ENCODE peak calls at places on chromosome 17, in five cellular contexts. M is HepG2, G is right lobe of liver, N is body of pancreas, T is thyroid gland. L is an unnamed sample.

GRCh38 chr17:81868674-81869220 is 2.4 kb downstream of the ARHGDIA start:
- DNase-seq in G (peak; percentile 73), T (peak; percentile 28), M (peak; percentile 59), N (peak; percentile 68), L (peak; percentile 61)

GRCh38 chr17:42233148-42233547 is 38.9 kb upstream of the GHDC start:
- DNase-seq in N (no peak), G (no peak), T (no peak), M (no peak), L (no peak)

GRCh38 chr17:51778842-51779241 is 379.7 kb downstream of the CA10 start:
- DNase-seq in N (no peak), G (no peak), T (no peak), M (no peak), L (no peak)

GRCh38 chr17:66915204-66915611 is 49.3 kb upstream of the CACNG4 start:
- DNase-seq in G (no peak), T (no peak), M (peak; percentile 21), N (peak; percentile 65), L (no peak)

GRCh38 chr17:45228121-45228941 is 6.6 kb downstream of the FMNL1 start:
- DNase-seq in N (peak; percentile 77), G (no peak), M (no peak), T (no peak), L (no peak)

GRCh38 chr17:31095239-31096105 is 695 bp downstream of the NF1 start:
- DNase-seq in M (peak; percentile 7), T (peak; percentile 82), N (peak; percentile 59), G (peak; percentile 72), L (peak; percentile 65)

GRCh38 chr17:13074026-13074425 is 56.2 kb upstream of the ELAC2 start:
- DNase-seq in N (no peak), M (no peak), T (no peak), G (no peak), L (no peak)

GRCh38 chr17:66900126-66901010 is 64.1 kb upstream of the CACNG4 start:
- DNase-seq in N (no peak), T (no peak), M (peak; percentile 33), G (no peak), L (no peak)

GRCh38 chr17:68199837-68200688 is 47.8 kb upstream of the AMZ2 start:
- DNase-seq in G (no peak), T (no peak), M (no peak), N (peak; percentile 33), L (peak; percentile 49)

GRCh38 chr17:72392056-72393010 is 271.5 kb downstream of the SOX9 start:
- DNase-seq in N (no peak), G (no peak), M (no peak), T (peak; percentile 97), L (no peak)

GRCh38 chr17:77943971-77944370 is 14.5 kb upstream of the TNRC6C start:
- DNase-seq in G (no peak), T (no peak), N (no peak), M (no peak), L (no peak)

GRCh38 chr17:58324409-58325288 is 3.9 kb downstream of the TSPOAP1 start:
- DNase-seq in T (peak; percentile 69), M (no peak), N (peak; percentile 75), G (peak; percentile 62), L (no peak)

GRCh38 chr17:4709794-4710692 is at the start of gene ARRB2:
- DNase-seq in N (peak; percentile 98), T (peak; percentile 99), M (peak; percentile 97), G (peak; percentile 99), L (peak; percentile 98)

GRCh38 chr17:71494045-71494444 is 626.8 kb upstream of the SOX9 start:
- DNase-seq in N (no peak), M (no peak), T (no peak), G (no peak), L (no peak)

GRCh38 chr17:83201206-83202001 is 122.0 kb downstream of the METRNL start:
- DNase-seq in G (peak; percentile 46), M (no peak), T (peak; percentile 0), N (peak; percentile 2), L (no peak)

GRCh38 chr17:13140750-13141149 is 122.9 kb upstream of the ELAC2 start:
- DNase-seq in T (no peak), M (no peak), N (no peak), G (no peak), L (no peak)

GRCh38 chr17:82615084-82616020 is 32.9 kb downstream of the WDR45B start:
- DNase-seq in N (no peak), G (no peak), T (no peak), M (peak; percentile 27), L (no peak)

GRCh38 chr17:36612323-36612722 is 10.9 kb downstream of the MRM1 start:
- DNase-seq in T (no peak), M (no peak), N (no peak), G (no peak), L (no peak)

GRCh38 chr17:19306160-19307111 is 56.1 kb downstream of the B9D1 start:
- DNase-seq in M (peak; percentile 67), G (no peak), T (no peak), N (no peak), L (no peak)

GRCh38 chr17:11928436-11928835 is 68.8 kb downstream of the ZNF18 start:
- DNase-seq in G (no peak), N (no peak), T (no peak), M (peak; percentile 54), L (no peak)

GRCh38 chr17:75345514-75346167 is 56.4 kb upstream of the SLC25A19 start:
- DNase-seq in M (no peak), N (no peak), G (no peak), T (no peak), L (no peak)

GRCh38 chr17:80287806-80288579 is 27.3 kb downstream of the RNF213 start:
- DNase-seq in N (no peak), M (no peak), T (no peak), G (peak; percentile 48), L (no peak)
- H3K36me3 ChIP-seq in N (peaks cover 25% of the 10 kb centered on the region), M (peaks cover 39% of the 10 kb centered on the region), T (peaks cover 54% of the 10 kb centered on the region), G (peaks cover 49% of the 10 kb centered on the region), L (no peaks in the 10 kb centered on the region)

GRCh38 chr17:422196-422930 is 69.8 kb upstream of the RPH3AL start:
- DNase-seq in M (no peak), G (no peak), N (no peak), T (no peak), L (no peak)
- TF ChIP-seq POLR2A in M (no peak), G (no peak), N (no peak), T (no peak), L (no peak)

GRCh38 chr17:64502021-64502420 is 4.1 kb downstream of the DDX5 start:
- DNase-seq in N (no peak), T (no peak), G (no peak), M (no peak), L (no peak)

GRCh38 chr17:64503341-64503740 is 2.7 kb downstream of the DDX5 start:
- DNase-seq in M (no peak), G (no peak), N (no peak), T (no peak), L (no peak)

GRCh38 chr17:64503821-64504768 is 2.0 kb downstream of the DDX5 start:
- DNase-seq in N (no peak), T (no peak), M (no peak), G (no peak), L (no peak)

GRCh38 chr17:64500923-64501765 is 4.3 kb upstream of the POLG2 start:
- DNase-seq in T (no peak), G (no peak), M (no peak), N (no peak), L (no peak)

DNA sequence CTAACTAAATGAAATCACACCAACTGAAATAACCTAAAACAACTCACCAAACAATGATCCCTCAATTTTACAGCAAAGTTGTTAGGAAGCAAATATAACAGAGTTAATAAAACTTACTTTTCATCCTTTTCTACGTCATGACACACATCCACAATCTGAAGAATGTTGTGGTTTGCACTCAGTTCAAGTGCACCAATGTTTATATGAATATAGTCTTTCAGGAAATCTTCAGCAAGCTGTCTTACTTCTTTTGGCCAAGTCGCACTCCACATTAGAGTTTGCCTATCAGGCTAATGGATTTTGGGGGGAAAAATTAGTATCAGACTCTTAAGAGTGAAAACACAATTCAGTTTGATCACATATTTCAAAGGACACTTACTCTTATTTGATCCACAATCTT is 3.3 kb downstream of the DDX5 start:
- DNase-seq in M (no peak), T (no peak), N (no peak), G (no peak), L (no peak)
- H3K36me3 ChIP-seq in M (peaks cover 56% of the 10 kb centered on the region), T (peaks cover 67% of the 10 kb centered on the region), N (peaks cover 41% of the 10 kb centered on the region), G (peaks cover 67% of the 10 kb centered on the region), L (no peaks in the 10 kb centered on the region)

DNA sequence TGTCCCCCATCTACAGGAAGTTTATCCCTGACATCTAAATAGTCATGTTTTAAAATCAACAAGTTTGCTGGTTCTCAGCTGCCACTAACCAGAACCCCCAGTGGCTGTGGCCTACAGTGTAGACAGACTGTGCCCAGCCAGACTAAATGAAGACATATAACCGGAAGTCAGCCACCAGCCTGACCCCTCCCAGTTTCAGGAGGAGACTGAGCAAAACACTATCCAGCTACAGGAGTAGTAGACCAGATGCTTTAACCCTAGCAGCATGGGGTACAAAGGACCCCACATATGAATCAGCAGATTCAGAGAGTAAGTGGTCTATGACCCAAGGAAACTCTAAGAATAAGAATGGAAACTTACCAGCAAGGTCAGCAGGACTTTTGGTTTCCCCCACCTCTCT is 83.4 kb downstream of the HIC1 start:
- DNase-seq in G (no peak), M (no peak), N (no peak), T (peak; percentile 42), L (peak; percentile 51)
- TF ChIP-seq POLR2A in G (no peak), M (no peak), N (no peak), T (no peak), L (no peak)

DNA sequence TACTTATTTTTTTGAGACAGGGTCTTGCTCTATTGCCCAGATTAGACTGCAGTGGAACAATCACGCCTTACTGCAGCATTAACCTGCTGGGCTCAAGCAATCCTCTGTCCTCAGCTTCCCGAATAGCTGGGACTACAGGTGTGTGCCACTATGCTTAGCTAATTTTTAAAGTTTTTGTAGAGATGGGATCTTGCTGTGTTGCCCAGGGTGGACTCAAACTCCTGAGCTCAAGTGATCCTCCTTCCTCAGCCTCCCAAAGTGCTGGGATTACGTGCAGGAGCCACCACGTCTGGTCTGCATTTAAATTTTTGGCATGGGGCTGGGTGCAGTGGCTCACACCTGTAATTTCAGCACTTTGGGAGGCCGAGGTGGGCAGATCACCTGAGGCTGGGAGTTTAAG is 41.0 kb upstream of the INTS2 start:
- DNase-seq in G (no peak), N (no peak), M (no peak), T (no peak), L (no peak)
- H3K36me3 ChIP-seq in G (peaks cover 91% of the 10 kb centered on the region), N (peaks cover 29% of the 10 kb centered on the region), M (peaks cover 75% of the 10 kb centered on the region), T (peaks cover 40% of the 10 kb centered on the region), L (peaks cover 90% of the 10 kb centered on the region)